ENCODE peak calls at places on chromosomes 2 and 18, in nine cellular contexts. E, J, K, R, B, C, X, W and Z are unnamed samples.

GRCh38 chr18:7532942-7533341 is 34.2 kb upstream of the PTPRM start:
- DNase-seq in R (no peak), J (no peak), B (no peak), W (no peak), K (no peak), C (no peak), X (peak; percentile 72), E (no peak), Z (no peak)

GRCh38 chr2:149858214-149858613 is 270.6 kb upstream of the MMADHC start:
- DNase-seq in X (no peak), R (no peak), E (no peak), K (no peak), C (no peak), B (no peak), W (no peak), J (no peak), Z (no peak)

GRCh38 chr2:212832211-212833195 is 293.9 kb upstream of the ERBB4 start:
- DNase-seq in R (no peak), K (no peak), W (no peak), J (peak; percentile 35), B (peak; percentile 7), C (no peak), X (no peak), E (peak; percentile 60), Z (no peak)

GRCh38 chr2:2325538-2325937 is 5.5 kb downstream of the MYT1L start:
- DNase-seq in B (peak; percentile 40), R (no peak), J (no peak), C (no peak), K (no peak), E (no peak), W (no peak), X (no peak), Z (no peak)

GRCh38 chr2:234483568-234484251 is 13.2 kb downstream of the ARL4C start:
- DNase-seq in K (no peak), B (no peak), J (peak; percentile 60), E (no peak), C (peak; percentile 95), R (peak; percentile 87), X (peak; percentile 88), W (no peak), Z (no peak)

GRCh38 chr2:158458617-158458920 is 1.8 kb downstream of the PKP4 start:
- DNase-seq in R (no peak), W (no peak), K (no peak), E (no peak), X (no peak), J (no peak), B (peak; percentile 12), C (no peak), Z (no peak)

GRCh38 chr18:50194623-50195532 is at the start of gene MYO5B:
- DNase-seq in R (peak; percentile 35), E (no peak), B (peak; percentile 86), K (peak; percentile 13), C (peak; percentile 10), J (peak; percentile 90), W (no peak), X (peak; percentile 64), Z (no peak)

GRCh38 chr2:153710128-153710527 is 161.6 kb upstream of the GALNT13 start:
- DNase-seq in K (no peak), B (no peak), R (no peak), C (no peak), X (no peak), J (no peak), W (no peak), E (no peak), Z (no peak)

GRCh38 chr2:138279871-138280270 is 221.7 kb upstream of the SPOPL start:
- DNase-seq in K (no peak), C (no peak), W (no peak), R (no peak), J (no peak), E (no peak), X (no peak), B (no peak), Z (no peak)
- H3K4me3 ChIP-seq in K (no peak overlapping the region), C (no peak overlapping the region), W (no peak overlapping the region), R (no peak overlapping the region), J (no peak overlapping the region), E (no peak overlapping the region), X (no peak overlapping the region), B (no peak overlapping the region), Z (no peak overlapping the region)

GRCh38 chr18:62526098-62527025 is 3.5 kb downstream of the ZCCHC2 start:
- DNase-seq in X (peak; percentile 88), E (peak; percentile 92), W (peak; percentile 70), J (peak; percentile 91), B (peak; percentile 92), C (peak; percentile 75), K (peak; percentile 54), R (peak; percentile 68), Z (no peak)

GRCh38 chr18:62523631-62524442 is 1.0 kb downstream of the ZCCHC2 start:
- DNase-seq in R (peak; percentile 55), K (peak; percentile 6), C (peak; percentile 54), E (peak; percentile 76), B (peak; percentile 66), X (peak; percentile 77), W (peak; percentile 51), J (peak; percentile 76), Z (no peak)

GRCh38 chr18:62523255-62523588 is 397 bp downstream of the ZCCHC2 start:
- DNase-seq in R (no peak), C (no peak), B (no peak), J (no peak), E (no peak), K (no peak), X (no peak), W (no peak), Z (no peak)

GRCh38 chr18:62524443-62525200 is 1.8 kb downstream of the ZCCHC2 start:
- DNase-seq in J (peak; percentile 79), W (peak; percentile 47), E (peak; percentile 79), X (peak; percentile 67), B (peak; percentile 74), K (peak; percentile 19), R (peak; percentile 66), C (peak; percentile 60), Z (no peak)

DNA sequence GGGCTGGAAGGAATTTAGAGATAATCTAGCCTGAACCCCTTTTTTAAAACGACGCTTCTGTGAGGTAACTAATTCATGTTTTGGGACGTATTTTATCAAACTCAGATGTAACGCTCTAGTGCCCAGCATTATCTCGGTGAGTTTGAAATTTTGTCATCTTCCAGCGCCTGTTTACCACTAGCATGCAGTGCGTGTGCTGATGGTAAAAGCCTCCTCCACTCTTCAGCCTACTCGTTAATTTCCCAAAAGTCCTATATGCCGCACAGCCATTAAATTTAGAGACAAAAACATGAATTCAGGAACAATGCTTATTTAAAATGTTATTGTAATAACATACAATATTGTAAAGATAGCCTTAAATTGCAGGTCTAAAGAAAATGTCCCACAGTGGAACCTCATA is 2.8 kb downstream of the ZCCHC2 start:
- DNase-seq in B (no peak), K (no peak), X (no peak), C (no peak), R (no peak), J (no peak), W (no peak), E (no peak), Z (no peak)
- H3K4me3 ChIP-seq in B (peak overlapping the region; percentile 86), K (peak overlapping the region; percentile 92), X (no peak overlapping the region), C (peak overlapping the region; percentile 87), R (peak overlapping the region; percentile 90), J (peak overlapping the region; percentile 92), W (no peak overlapping the region), E (peak overlapping the region; percentile 98), Z (peak overlapping the region; percentile 86)

DNA sequence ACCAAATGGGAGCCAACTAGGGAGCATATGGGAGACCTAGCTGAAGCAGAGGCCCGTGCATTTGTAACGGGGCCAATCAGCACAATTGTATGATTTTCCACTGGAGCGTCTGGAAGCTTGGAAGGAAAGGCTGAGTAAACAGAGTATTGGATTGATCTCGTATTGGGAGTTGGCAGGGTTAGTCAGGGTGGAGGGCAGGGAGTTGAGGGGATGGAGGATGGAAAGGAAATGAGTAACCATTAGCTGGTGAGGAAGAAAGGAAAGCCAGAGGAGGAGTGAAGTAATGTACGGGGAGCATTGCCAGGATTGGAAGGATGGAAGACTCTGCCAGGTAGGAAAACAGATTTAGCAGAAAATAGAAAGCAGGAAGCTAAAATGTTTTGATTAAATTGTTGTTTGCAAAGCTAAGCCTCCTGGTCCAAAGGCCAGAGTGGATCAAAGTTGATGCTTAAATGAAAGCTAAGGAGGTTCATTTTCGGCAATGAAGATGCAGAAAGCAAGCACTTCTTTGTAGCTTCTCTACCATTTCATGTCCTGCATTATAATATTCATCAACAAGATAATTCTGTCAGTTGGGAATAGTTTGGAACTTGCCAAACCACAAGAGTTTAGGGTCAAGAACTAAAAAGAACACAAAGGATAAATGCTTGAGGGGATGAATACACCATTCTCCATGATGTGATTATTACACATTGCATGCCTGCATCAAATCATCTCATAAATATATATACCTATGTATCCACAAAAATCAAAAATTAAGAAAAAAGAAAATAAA is 75.6 kb upstream of the TTN start:
- DNase-seq in R (no peak), B (no peak), C (no peak), J (no peak), W (no peak), K (no peak), X (no peak), E (no peak), Z (no peak)
- H3K4me3 ChIP-seq in R (no peak overlapping the region), B (no peak overlapping the region), C (no peak overlapping the region), J (no peak overlapping the region), W (no peak overlapping the region), K (no peak overlapping the region), X (no peak overlapping the region), E (no peak overlapping the region), Z (no peak overlapping the region)

DNA sequence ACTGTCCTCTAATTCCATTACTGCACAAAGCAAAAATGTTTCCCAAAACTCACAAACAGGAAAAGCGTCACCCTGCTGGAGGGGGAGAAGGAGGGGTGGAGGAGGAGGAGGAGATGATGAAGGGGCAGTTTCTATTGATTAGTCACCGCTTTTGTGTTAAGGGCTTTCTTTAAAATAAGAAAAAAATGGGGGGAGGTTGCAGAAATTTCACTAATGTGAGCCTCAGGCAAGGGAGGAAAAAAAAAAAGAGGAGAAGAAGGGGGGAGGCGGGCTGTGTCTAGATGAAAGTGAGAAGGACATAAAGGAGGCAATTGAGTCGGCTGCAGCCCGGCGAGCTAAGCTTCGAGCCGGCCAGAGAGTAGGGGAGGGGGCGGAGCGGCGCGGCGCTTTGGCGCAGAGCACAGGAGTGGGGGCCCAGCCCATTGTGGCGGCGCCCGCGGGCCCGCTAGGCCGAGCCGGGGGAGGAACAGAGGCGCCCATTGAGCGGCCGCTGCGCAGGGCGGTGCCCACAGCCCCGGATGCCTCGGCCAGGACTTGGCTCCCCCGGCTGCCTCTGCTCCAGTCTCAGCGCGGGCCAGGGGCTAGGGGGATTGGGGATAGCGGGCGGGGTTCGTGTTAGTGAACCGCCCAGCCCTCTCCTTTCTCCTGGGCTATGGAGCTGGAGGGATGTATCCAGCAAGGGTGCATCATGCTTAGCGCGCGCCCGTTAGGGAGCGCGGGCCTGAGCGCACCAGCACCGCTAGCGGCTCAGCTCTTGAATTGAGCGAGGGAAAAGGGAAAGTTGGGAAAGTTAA is 7.9 kb downstream of the PAX3 start:
- DNase-seq in W (no peak), J (no peak), B (peak; percentile 44), C (no peak), X (peak; percentile 96), K (no peak), E (no peak), R (no peak), Z (no peak)
- H3K4me3 ChIP-seq in W (peak overlapping the region; percentile 7), J (no peak overlapping the region), B (peak overlapping the region; percentile 4), C (no peak overlapping the region), X (no peak overlapping the region), K (peak overlapping the region; percentile 22), E (peak overlapping the region; percentile 44), R (no peak overlapping the region), Z (no peak overlapping the region)

GRCh38 chr2:127376265-127376664 is 11.5 kb downstream of the MAP3K2 start:
- DNase-seq in K (no peak), J (no peak), X (no peak), C (no peak), E (no peak), B (no peak), R (no peak), W (no peak), Z (no peak)
- H3K4me3 ChIP-seq in K (no peak overlapping the region), J (no peak overlapping the region), X (no peak overlapping the region), C (no peak overlapping the region), E (no peak overlapping the region), B (no peak overlapping the region), R (no peak overlapping the region), W (no peak overlapping the region), Z (no peak overlapping the region)

GRCh38 chr2:161424179-161424763 is 8.2 kb downstream of the TBR1 start:
- DNase-seq in R (no peak), W (no peak), B (no peak), E (no peak), X (peak; percentile 49), K (no peak), J (no peak), C (no peak), Z (no peak)
- H3K4me3 ChIP-seq in R (no peak overlapping the region), W (no peak overlapping the region), B (peak overlapping the region; percentile 34), E (peak overlapping the region; percentile 27), X (no peak overlapping the region), K (no peak overlapping the region), J (peak overlapping the region; percentile 31), C (no peak overlapping the region), Z (no peak overlapping the region)